ENCODE peak calls at places on chromosomes 11 and 22, in eight cellular contexts. K, D, Q, L, F, J, B and G are unnamed samples.

GRCh38 chr22:47013861-47014635 is 251.6 kb downstream of the TBC1D22A start:
- DNase-seq in K (no peak), D (no peak), Q (peak), L (no peak), F (no peak), J (no peak), B (no peak), G (no peak)

GRCh38 chr11:72683782-72684200 is 9.6 kb upstream of the PDE2A start:
- DNase-seq in K (peak), D (peak), Q (peak), L (no peak), F (peak), J (peak), B (no peak), G (no peak)

GRCh38 chr22:49447837-49448236 is 379.8 kb downstream of the BRD1 start:
- DNase-seq in K (no peak), D (no peak), Q (no peak), L (no peak), F (no peak), J (no peak), B (no peak), G (no peak)

GRCh38 chr22:20117656-20118571 is 888 bp upstream of the TRMT2A start:
- DNase-seq in K (peak), D (peak), Q (no peak), L (no peak), F (no peak), J (peak), B (no peak), G (no peak)

GRCh38 chr11:82996966-82997606 is 74.6 kb downstream of the RAB30 start:
- DNase-seq in K (no peak), D (no peak), Q (peak), L (no peak), F (peak), J (no peak), B (no peak), G (no peak)

GRCh38 chr11:83070878-83071640 is 638 bp downstream of the RAB30 start:
- DNase-seq in K (peak), D (peak), Q (no peak), L (no peak), F (peak), J (peak), B (no peak), G (no peak)

GRCh38 chr11:130076774-130077481 is 7.2 kb downstream of the APLP2 start:
- DNase-seq in K (no peak), D (no peak), Q (no peak), L (no peak), F (no peak), J (no peak), B (no peak), G (no peak)

GRCh38 chr11:46948378-46949131 is 12.0 kb downstream of the CSTPP1 start:
- DNase-seq in K (no peak), D (peak), Q (no peak), L (peak), F (peak), J (no peak), B (peak), G (peak)

GRCh38 chr11:133919330-133920108 is 37.2 kb downstream of the IGSF9B start:
- DNase-seq in K (no peak), D (no peak), Q (no peak), L (no peak), F (no peak), J (no peak), B (no peak), G (no peak)

GRCh38 chr11:23540101-23540561 is 679.9 kb upstream of the CCDC179 start:
- DNase-seq in K (peak), D (peak), Q (no peak), L (peak), F (peak), J (no peak), B (no peak), G (peak)

GRCh38 chr11:66190776-66191175 is 77.7 kb upstream of the RAB1B start:
- DNase-seq in K (no peak), D (no peak), Q (peak), L (no peak), F (no peak), J (no peak), B (no peak), G (no peak)

GRCh38 chr11:116730568-116730967 is 42.2 kb downstream of the BUD13 start:
- DNase-seq in K (no peak), D (peak), Q (peak), L (no peak), F (no peak), J (no peak), B (no peak), G (no peak)

GRCh38 chr11:105697291-105697690 is 87.4 kb downstream of the GRIA4 start:
- DNase-seq in K (no peak), D (no peak), Q (no peak), L (no peak), F (no peak), J (no peak), B (no peak), G (no peak)

GRCh38 chr11:115221461-115222069 is 282.6 kb downstream of the CADM1 start:
- DNase-seq in K (no peak), D (no peak), Q (no peak), L (no peak), F (no peak), J (no peak), B (no peak), G (no peak)

GRCh38 chr11:33191456-33191855 is 30.2 kb upstream of the CSTF3 start:
- DNase-seq in K (no peak), D (no peak), Q (no peak), L (peak), F (no peak), J (no peak), B (no peak), G (no peak)

GRCh38 chr11:28223577-28223976 is 115.4 kb downstream of the METTL15 start:
- DNase-seq in K (no peak), D (no peak), Q (no peak), L (no peak), F (no peak), J (no peak), B (no peak), G (no peak)

GRCh38 chr11:17544181-17544622 is at the start of gene USH1C:
- DNase-seq in K (peak), D (no peak), Q (peak), L (no peak), F (no peak), J (peak), B (no peak), G (no peak)

GRCh38 chr11:34652191-34652958 is 31.5 kb downstream of the EHF start:
- DNase-seq in K (no peak), D (no peak), Q (no peak), L (no peak), F (no peak), J (no peak), B (no peak), G (no peak)

GRCh38 chr11:78933361-78933760 is 358.7 kb upstream of the NARS2 start:
- DNase-seq in K (no peak), D (no peak), Q (no peak), L (no peak), F (no peak), J (no peak), B (no peak), G (no peak)

GRCh38 chr11:109772846-109773400 is 320.3 kb upstream of the ZC3H12C start:
- DNase-seq in K (no peak), D (no peak), Q (no peak), L (no peak), F (no peak), J (no peak), B (no peak), G (no peak)

GRCh38 chr11:18749681-18750319 is 23.8 kb upstream of the IGSF22 start:
- DNase-seq in K (peak), D (peak), Q (no peak), L (no peak), F (peak), J (no peak), B (peak), G (peak)

GRCh38 chr11:46736615-46737014 is 17.6 kb downstream of the F2 start:
- DNase-seq in K (no peak), D (no peak), Q (no peak), L (no peak), F (peak), J (no peak), B (peak), G (no peak)

GRCh38 chr22:19941365-19942070 is at the start of the genes COMT and TXNRD2:
- DNase-seq in K (peak), D (peak), Q (peak), L (no peak), F (peak), J (peak), B (no peak), G (no peak)

GRCh38 chr11:36253238-36253637 is 36.0 kb downstream of the COMMD9 start:
- DNase-seq in K (no peak), D (no peak), Q (no peak), L (no peak), F (no peak), J (no peak), B (no peak), G (no peak)

GRCh38 chr11:118353084-118353710 is 6.2 kb upstream of the UBE4A start:
- DNase-seq in K (peak), D (peak), Q (no peak), L (no peak), F (peak), J (no peak), B (no peak), G (no peak)

GRCh38 chr22:30368420-30368819 is 11.6 kb downstream of the CCDC157 start:
- DNase-seq in K (no peak), D (no peak), Q (no peak), L (no peak), F (no peak), J (no peak), B (no peak), G (no peak)

GRCh38 chr22:25125693-25126357 is 73.8 kb upstream of the CRYBB3 start:
- DNase-seq in K (no peak), D (no peak), Q (no peak), L (no peak), F (no peak), J (no peak), B (no peak), G (no peak)

GRCh38 chr11:88543902-88544655 is 206.5 kb upstream of the CTSC start:
- DNase-seq in K (peak), D (peak), Q (peak), L (peak), F (peak), J (peak), B (peak), G (peak)

GRCh38 chr22:43561421-43562178 is 149.8 kb downstream of the MPPED1 start:
- DNase-seq in K (no peak), D (no peak), Q (no peak), L (no peak), F (no peak), J (no peak), B (no peak), G (no peak)

GRCh38 chr11:17590463-17590862 is 43.4 kb downstream of the OTOG start:
- DNase-seq in K (no peak), D (no peak), Q (no peak), L (no peak), F (no peak), J (no peak), B (no peak), G (no peak)

GRCh38 chr11:117903505-117904382 is 25.5 kb downstream of the TMPRSS13 start:
- DNase-seq in K (no peak), D (no peak), Q (no peak), L (no peak), F (no peak), J (no peak), B (no peak), G (no peak)

GRCh38 chr11:109109916-109110315 is 312.1 kb upstream of the C11orf87 start:
- DNase-seq in K (no peak), D (peak), Q (no peak), L (no peak), F (no peak), J (no peak), B (no peak), G (no peak)

GRCh38 chr11:94664336-94664735 is 97.2 kb downstream of the PIWIL4 start:
- DNase-seq in K (no peak), D (no peak), Q (no peak), L (no peak), F (no peak), J (no peak), B (no peak), G (no peak)

GRCh38 chr11:125123947-125124633 is 12.7 kb upstream of the TMEM218 start:
- DNase-seq in K (peak), D (peak), Q (peak), L (no peak), F (peak), J (peak), B (no peak), G (peak)
- TF ChIP-seq CTCF in K (peak), D (peak), Q (no peak), L (peak), F (peak), J (peak), B (peak), G (peak)

GRCh38 chr11:102534261-102534872 is 3.8 kb upstream of the MMP7 start:
- DNase-seq in K (no peak), D (no peak), Q (no peak), L (no peak), F (no peak), J (no peak), B (no peak), G (no peak)
- TF ChIP-seq CTCF in K (peak), D (peak), Q (no peak), L (no peak), F (peak), J (no peak), B (peak), G (no peak)

GRCh38 chr22:40637181-40638150 is 947 bp upstream of the MRTFA start:
- DNase-seq in K (no peak), D (no peak), Q (peak), L (no peak), F (no peak), J (peak), B (no peak), G (no peak)
- TF ChIP-seq CTCF in K (no peak), D (no peak), Q (no peak), L (no peak), F (no peak), J (no peak), B (no peak), G (no peak)

GRCh38 chr11:8983552-8983951 is 19.3 kb upstream of the TMEM9B start:
- DNase-seq in K (no peak), D (no peak), Q (no peak), L (no peak), F (no peak), J (no peak), B (no peak), G (no peak)

GRCh38 chr11:8987446-8987845 is 16.4 kb downstream of the NRIP3 start:
- DNase-seq in K (no peak), D (no peak), Q (no peak), L (no peak), F (no peak), J (no peak), B (no peak), G (no peak)

GRCh38 chr11:8989411-8989810 is 14.4 kb downstream of the NRIP3 start:
- DNase-seq in K (no peak), D (peak), Q (no peak), L (no peak), F (peak), J (no peak), B (peak), G (no peak)

GRCh38 chr11:8985462-8985861 is 18.3 kb downstream of the NRIP3 start:
- DNase-seq in K (no peak), D (no peak), Q (no peak), L (no peak), F (no peak), J (no peak), B (no peak), G (no peak)

DNA sequence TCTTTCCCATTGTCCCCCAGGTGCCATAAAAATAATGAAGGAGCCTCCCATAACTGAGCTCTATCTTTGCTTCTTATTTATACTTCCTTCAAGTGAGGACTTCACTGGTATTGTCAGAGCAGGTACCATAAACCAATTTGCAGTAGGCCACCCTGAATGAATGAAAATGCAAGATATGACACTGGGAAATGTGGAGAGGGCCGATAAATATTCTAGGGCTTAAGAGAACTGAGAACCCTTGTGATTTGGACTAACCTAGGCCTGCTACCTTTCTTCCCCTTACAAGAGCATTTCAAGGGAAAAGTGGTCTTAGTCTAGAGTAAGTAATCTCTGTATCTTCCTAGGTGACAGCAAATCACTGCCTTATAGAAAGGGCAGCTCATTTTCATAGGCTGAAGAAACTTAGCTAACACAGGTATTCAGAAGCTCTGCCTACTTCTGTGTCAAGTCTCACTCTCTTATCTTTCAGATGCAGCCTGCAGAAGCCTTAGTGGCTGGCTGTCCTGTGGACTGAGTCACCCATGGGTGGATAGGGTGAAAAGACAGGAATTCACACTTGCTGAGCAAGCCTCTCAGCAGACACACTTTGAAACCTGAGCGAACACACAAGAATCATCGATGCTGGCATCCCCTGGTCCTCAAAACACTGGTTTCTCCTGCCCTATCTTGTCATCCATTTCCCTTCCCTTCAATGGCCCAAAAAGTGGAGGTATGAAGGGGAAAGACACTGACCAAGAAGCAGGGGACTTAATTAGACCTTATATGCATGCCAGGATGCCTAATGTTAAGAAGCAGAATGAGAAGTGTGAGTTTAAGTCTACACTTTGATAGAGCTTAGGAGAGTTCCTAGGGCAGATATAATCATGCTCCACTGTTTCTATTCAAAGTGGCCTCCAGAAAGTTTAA is 15.2 kb downstream of the NRIP3 start:
- DNase-seq in K (no peak), D (peak), Q (no peak), L (no peak), F (peak), J (no peak), B (no peak), G (no peak)
- TF ChIP-seq CTCF in K (no peak), D (no peak), Q (no peak), L (no peak), F (no peak), J (no peak), B (no peak), G (no peak)

GRCh38 chr11:112780351-112781043 is 180.7 kb upstream of the NCAM1 start:
- DNase-seq in K (no peak), D (peak), Q (no peak), L (no peak), F (peak), J (peak), B (no peak), G (no peak)
- TF ChIP-seq CTCF in K (peak), D (peak), Q (no peak), L (no peak), F (peak), J (no peak), B (no peak), G (no peak)